ENCODE peak calls at places on chromosomes 5 and 9, in seven cellular contexts. V is EH; A is activated CD8-positive, alpha-beta memory T cell treated with anti-CD3 and anti-CD28 coated beads for 4 hours; E is effector memory CD8-positive, alpha-beta T cell; F is neural crest cell; B is stimulated activated naive CD8-positive, alpha-beta T cell treated with anti-CD3 and anti-CD28 coated beads, Interleukin-15, Interleukin-2, amounts not matched to agents 100 U/mL and 50 U/mL, for 24 hours; W is GM12891. L is an unnamed sample.

GRCh38 chr9:116646661-116647514 is 40.2 kb upstream of the TRIM32 start:
- DNase-seq in V (peak; percentile 70), A (no peak), E (no peak), F (no peak), B (no peak), W (no peak), L (peak; percentile 21)

GRCh38 chr9:115945009-115945431 is 208.6 kb upstream of the PAPPA start:
- DNase-seq in V (no peak), A (no peak), E (no peak), F (no peak), B (no peak), W (no peak), L (no peak)

GRCh38 chr5:55456216-55456895 is 78.4 kb downstream of the PLPP1 start:
- DNase-seq in V (peak; percentile 68), A (no peak), E (no peak), F (no peak), B (no peak), W (no peak), L (peak; percentile 79)

GRCh38 chr5:148949871-148950863 is 112.7 kb downstream of the SH3TC2 start:
- DNase-seq in V (no peak), A (no peak), E (no peak), F (no peak), B (no peak), W (no peak), L (no peak)

GRCh38 chr5:44266882-44267577 is 122.2 kb downstream of the FGF10 start:
- DNase-seq in V (no peak), A (no peak), E (no peak), F (no peak), B (no peak), W (no peak), L (no peak)

GRCh38 chr5:169426674-169427250 is 125.8 kb upstream of the SLIT3 start:
- DNase-seq in V (no peak), A (no peak), E (no peak), F (no peak), B (no peak), W (no peak), L (no peak)

GRCh38 chr5:83503662-83504061 is 32.1 kb downstream of the VCAN start:
- DNase-seq in V (no peak), A (no peak), E (no peak), F (no peak), B (no peak), W (no peak), L (peak; percentile 82)

GRCh38 chr9:134592018-134592818 is 49.4 kb upstream of the COL5A1 start:
- DNase-seq in V (peak; percentile 95), A (no peak), E (no peak), F (no peak), B (no peak), W (no peak), L (peak; percentile 99)

GRCh38 chr5:57626703-57627102 is 144.1 kb upstream of the ACTBL2 start:
- DNase-seq in V (no peak), A (no peak), E (no peak), F (no peak), B (no peak), W (no peak), L (no peak)

GRCh38 chr9:98101868-98102273 is 17.2 kb downstream of the TRIM14 start:
- DNase-seq in V (no peak), A (peak; percentile 63), E (peak; percentile 76), F (no peak), B (peak; percentile 58), W (peak; percentile 57), L (no peak)

GRCh38 chr5:178496661-178497060 is 93.5 kb downstream of the COL23A1 start:
- DNase-seq in V (no peak), A (no peak), E (no peak), F (no peak), B (no peak), W (no peak), L (no peak)

GRCh38 chr9:16626577-16627130 is 243.8 kb downstream of the BNC2 start:
- DNase-seq in V (peak; percentile 90), A (no peak), E (no peak), F (no peak), B (no peak), W (no peak), L (peak; percentile 8)

GRCh38 chr9:38634315-38634714 is 13.9 kb upstream of the ANKRD18A start:
- DNase-seq in V (no peak), A (no peak), E (no peak), F (no peak), B (no peak), W (no peak), L (no peak)

GRCh38 chr5:118692811-118693342 is 295.5 kb downstream of the DTWD2 start:
- DNase-seq in V (no peak), A (no peak), E (no peak), F (no peak), B (no peak), W (no peak), L (no peak)

GRCh38 chr5:171152382-171152781 is 156.7 kb upstream of the TLX3 start:
- DNase-seq in V (peak; percentile 44), A (no peak), E (no peak), F (no peak), B (no peak), W (no peak), L (peak; percentile 69)

GRCh38 chr5:112479418-112479817 is 60.3 kb upstream of the EPB41L4A start:
- DNase-seq in V (peak; percentile 12), A (no peak), E (no peak), F (no peak), B (no peak), W (no peak), L (peak; percentile 48)

GRCh38 chr9:97555164-97555563 is 53.7 kb downstream of the TMOD1 start:
- DNase-seq in V (peak; percentile 50), A (no peak), E (no peak), F (no peak), B (no peak), W (no peak), L (no peak)

GRCh38 chr9:92763721-92764380 is 782 bp downstream of the BICD2 start:
- DNase-seq in V (peak; percentile 42), A (no peak), E (no peak), F (peak; percentile 34), B (peak; percentile 56), W (peak; percentile 37), L (peak; percentile 94)

GRCh38 chr9:2802494-2802921 is 41.4 kb downstream of the PUM3 start:
- DNase-seq in V (peak; percentile 83), A (no peak), E (no peak), F (no peak), B (no peak), W (no peak), L (peak; percentile 72)

GRCh38 chr5:59099270-59099994 is 516.6 kb downstream of the RAB3C start:
- DNase-seq in V (peak; percentile 61), A (peak; percentile 21), E (peak; percentile 56), F (no peak), B (peak; percentile 24), W (no peak), L (peak; percentile 37)

GRCh38 chr9:90830977-90831376 is 29.4 kb downstream of the SYK start:
- DNase-seq in V (no peak), A (no peak), E (no peak), F (no peak), B (no peak), W (no peak), L (no peak)

GRCh38 chr5:35954175-35954574 is 15.8 kb upstream of the CAPSL start:
- DNase-seq in V (no peak), A (no peak), E (no peak), F (no peak), B (peak; percentile 16), W (no peak), L (no peak)

GRCh38 chr5:55592388-55593114 is 57.8 kb upstream of the PLPP1 start:
- DNase-seq in V (no peak), A (no peak), E (no peak), F (no peak), B (no peak), W (no peak), L (no peak)

GRCh38 chr5:136296846-136297245 is 68.5 kb downstream of the TRPC7 start:
- DNase-seq in V (no peak), A (no peak), E (no peak), F (no peak), B (no peak), W (no peak), L (no peak)

GRCh38 chr5:151454166-151454565 is 6.8 kb downstream of the SLC36A1 start:
- DNase-seq in V (no peak), A (no peak), E (no peak), F (no peak), B (no peak), W (no peak), L (peak; percentile 34)

GRCh38 chr9:108550111-108550510 is 305.7 kb downstream of the ACTL7B start:
- DNase-seq in V (peak; percentile 41), A (no peak), E (no peak), F (no peak), B (no peak), W (no peak), L (no peak)

GRCh38 chr9:108569624-108570023 is 286.2 kb downstream of the ACTL7B start:
- DNase-seq in V (peak; percentile 83), A (no peak), E (no peak), F (no peak), B (no peak), W (no peak), L (peak; percentile 62)

GRCh38 chr5:175444060-175444904 is at the start of gene DRD1:
- DNase-seq in V (peak; percentile 20), A (peak; percentile 1), E (peak; percentile 6), F (peak; percentile 66), B (peak; percentile 76), W (peak; percentile 76), L (peak; percentile 96)

GRCh38 chr9:116990592-116990991 is 303.5 kb downstream of the TRIM32 start:
- DNase-seq in V (no peak), A (no peak), E (no peak), F (no peak), B (no peak), W (no peak), L (no peak)

GRCh38 chr5:163104496-163104895 is 332.9 kb upstream of the CCNG1 start:
- DNase-seq in V (no peak), A (no peak), E (no peak), F (no peak), B (no peak), W (no peak), L (no peak)

GRCh38 chr9:116190595-116190994 is 37.0 kb downstream of the PAPPA start:
- DNase-seq in V (peak; percentile 22), A (no peak), E (no peak), F (no peak), B (no peak), W (no peak), L (no peak)

GRCh38 chr9:132882616-132883015 is 3.9 kb downstream of the SPACA9 start:
- DNase-seq in V (no peak), A (no peak), E (no peak), F (no peak), B (no peak), W (no peak), L (no peak)

GRCh38 chr5:74199005-74199404 is 441.5 kb downstream of the ENC1 start:
- DNase-seq in V (peak; percentile 76), A (no peak), E (no peak), F (no peak), B (peak; percentile 22), W (no peak), L (no peak)

GRCh38 chr5:23506329-23507236 is 826 bp upstream of the PRDM9 start:
- DNase-seq in V (no peak), A (no peak), E (no peak), F (peak; percentile 11), B (no peak), W (no peak), L (no peak)

GRCh38 chr9:61671276-61671973 is 481.6 kb downstream of the SPATA31A7 start:
- DNase-seq in V (no peak), A (no peak), E (no peak), F (no peak), B (no peak), W (no peak), L (no peak)

GRCh38 chr5:4531756-4532704 is 608.1 kb upstream of the ADAMTS16 start:
- DNase-seq in V (no peak), A (no peak), E (no peak), F (no peak), B (no peak), W (no peak), L (no peak)

GRCh38 chr5:5418006-5418405 is 4.5 kb upstream of the ICE1 start:
- DNase-seq in V (no peak), A (no peak), E (no peak), F (no peak), B (no peak), W (no peak), L (no peak)

GRCh38 chr5:93022770-93023169 is 558.2 kb downstream of the NR2F1-AS1 start:
- DNase-seq in V (peak; percentile 48), A (no peak), E (no peak), F (no peak), B (no peak), W (no peak), L (no peak)